ENCODE peak calls at places on chromosomes 2 and 18, in seven cellular contexts. One of them, this sample, is unnamed.

GRCh38 chr2:150495993-150496627 is 8.6 kb upstream of the RND3 start:
- DNase-seq in mesendoderm: no peak
- DNase-seq in IMR-90: peak
- DNase-seq in H9: no peak
- DNase-seq in neuronal stem cell: no peak
- DNase-seq in trophoblast cell: peak
- DNase-seq in H1: no peak
- DNase-seq in this sample: peak

GRCh38 chr18:13300029-13300428 is 81.5 kb downstream of the LDLRAD4 start:
- DNase-seq in mesendoderm: no peak
- DNase-seq in IMR-90: no peak
- DNase-seq in H9: no peak
- DNase-seq in neuronal stem cell: no peak
- DNase-seq in trophoblast cell: no peak
- DNase-seq in H1: no peak
- DNase-seq in this sample: no peak

GRCh38 chr2:230929381-230930148 is 4.5 kb upstream of the GPR55 start:
- DNase-seq in mesendoderm: no peak
- DNase-seq in IMR-90: no peak
- DNase-seq in H9: peak
- DNase-seq in neuronal stem cell: no peak
- DNase-seq in trophoblast cell: no peak
- DNase-seq in H1: no peak
- DNase-seq in this sample: no peak

GRCh38 chr2:109591236-109591635 is 22.5 kb downstream of the SEPTIN10 start:
- DNase-seq in mesendoderm: no peak
- DNase-seq in IMR-90: no peak
- DNase-seq in H9: no peak
- DNase-seq in neuronal stem cell: no peak
- DNase-seq in trophoblast cell: no peak
- DNase-seq in H1: no peak
- DNase-seq in this sample: no peak

GRCh38 chr2:120348134-120349103 is 2.5 kb downstream of the INHBB start:
- DNase-seq in mesendoderm: no peak
- DNase-seq in IMR-90: peak
- DNase-seq in H9: no peak
- DNase-seq in neuronal stem cell: no peak
- DNase-seq in trophoblast cell: no peak
- DNase-seq in H1: no peak
- DNase-seq in this sample: no peak

GRCh38 chr18:33578371-33579146 is 540 bp downstream of the ASXL3 start:
- DNase-seq in mesendoderm: peak
- DNase-seq in IMR-90: no peak
- DNase-seq in H9: peak
- DNase-seq in neuronal stem cell: peak
- DNase-seq in trophoblast cell: no peak
- DNase-seq in H1: peak
- DNase-seq in this sample: peak

GRCh38 chr18:55477537-55478300 is 110.3 kb downstream of the TCF4 start:
- DNase-seq in mesendoderm: peak
- DNase-seq in IMR-90: peak
- DNase-seq in H9: no peak
- DNase-seq in neuronal stem cell: no peak
- DNase-seq in trophoblast cell: peak
- DNase-seq in H1: no peak
- DNase-seq in this sample: peak

GRCh38 chr2:18777250-18777812 is 188.0 kb upstream of the NT5C1B start:
- DNase-seq in mesendoderm: peak
- DNase-seq in IMR-90: no peak
- DNase-seq in H9: no peak
- DNase-seq in neuronal stem cell: peak
- DNase-seq in trophoblast cell: no peak
- DNase-seq in H1: no peak
- DNase-seq in this sample: peak

GRCh38 chr2:41927581-41928260 is 120.1 kb upstream of the PKDCC start:
- DNase-seq in mesendoderm: no peak
- DNase-seq in IMR-90: no peak
- DNase-seq in H9: no peak
- DNase-seq in neuronal stem cell: no peak
- DNase-seq in trophoblast cell: no peak
- DNase-seq in H1: no peak
- DNase-seq in this sample: no peak

GRCh38 chr2:146989726-146990125 is 855.1 kb upstream of the ACVR2A start:
- DNase-seq in mesendoderm: no peak
- DNase-seq in IMR-90: no peak
- DNase-seq in H9: no peak
- DNase-seq in neuronal stem cell: no peak
- DNase-seq in trophoblast cell: no peak
- DNase-seq in H1: no peak
- DNase-seq in this sample: peak

GRCh38 chr2:50431958-50432650 is 599.8 kb downstream of the NRXN1 start:
- DNase-seq in mesendoderm: peak
- DNase-seq in IMR-90: no peak
- DNase-seq in H9: no peak
- DNase-seq in neuronal stem cell: no peak
- DNase-seq in trophoblast cell: no peak
- DNase-seq in H1: no peak
- DNase-seq in this sample: no peak

GRCh38 chr2:165868211-165868610 is 74.2 kb upstream of the GALNT3 start:
- DNase-seq in mesendoderm: no peak
- DNase-seq in IMR-90: peak
- DNase-seq in H9: no peak
- DNase-seq in neuronal stem cell: no peak
- DNase-seq in trophoblast cell: no peak
- DNase-seq in H1: no peak
- DNase-seq in this sample: no peak

GRCh38 chr2:69616755-69617154 is 26.8 kb downstream of the AAK1 start:
- DNase-seq in mesendoderm: no peak
- DNase-seq in IMR-90: no peak
- DNase-seq in H9: no peak
- DNase-seq in neuronal stem cell: no peak
- DNase-seq in trophoblast cell: peak
- DNase-seq in H1: no peak
- DNase-seq in this sample: no peak

GRCh38 chr2:15040429-15041084 is 408.0 kb downstream of the LRATD1 start:
- DNase-seq in mesendoderm: no peak
- DNase-seq in IMR-90: no peak
- DNase-seq in H9: no peak
- DNase-seq in neuronal stem cell: no peak
- DNase-seq in trophoblast cell: no peak
- DNase-seq in H1: no peak
- DNase-seq in this sample: no peak

GRCh38 chr2:212414699-212415309 is 123.8 kb downstream of the ERBB4 start:
- DNase-seq in mesendoderm: no peak
- DNase-seq in IMR-90: no peak
- DNase-seq in H9: no peak
- DNase-seq in neuronal stem cell: no peak
- DNase-seq in trophoblast cell: no peak
- DNase-seq in H1: no peak
- DNase-seq in this sample: no peak

GRCh38 chr18:49277395-49278036 is 182.9 kb downstream of the DYM start:
- DNase-seq in mesendoderm: no peak
- DNase-seq in IMR-90: peak
- DNase-seq in H9: no peak
- DNase-seq in neuronal stem cell: no peak
- DNase-seq in trophoblast cell: peak
- DNase-seq in H1: no peak
- DNase-seq in this sample: no peak

GRCh38 chr2:152504618-152505017 is 169.6 kb downstream of the FMNL2 start:
- DNase-seq in mesendoderm: peak
- DNase-seq in IMR-90: peak
- DNase-seq in H9: no peak
- DNase-seq in neuronal stem cell: no peak
- DNase-seq in trophoblast cell: peak
- DNase-seq in H1: no peak
- DNase-seq in this sample: peak

GRCh38 chr2:88627856-88628568 is 748 bp upstream of the EIF2AK3 start:
- DNase-seq in mesendoderm: peak
- DNase-seq in IMR-90: peak
- DNase-seq in H9: peak
- DNase-seq in neuronal stem cell: no peak
- DNase-seq in trophoblast cell: peak
- DNase-seq in H1: peak
- DNase-seq in this sample: peak

GRCh38 chr18:58535340-58536186 is 93.3 kb downstream of the ALPK2 start:
- DNase-seq in mesendoderm: no peak
- DNase-seq in IMR-90: peak
- DNase-seq in H9: no peak
- DNase-seq in neuronal stem cell: no peak
- DNase-seq in trophoblast cell: no peak
- DNase-seq in H1: no peak
- DNase-seq in this sample: peak

GRCh38 chr18:53861185-53861584 is 363.3 kb downstream of the MBD2 start:
- DNase-seq in mesendoderm: no peak
- DNase-seq in IMR-90: peak
- DNase-seq in H9: no peak
- DNase-seq in neuronal stem cell: no peak
- DNase-seq in trophoblast cell: no peak
- DNase-seq in H1: no peak
- DNase-seq in this sample: no peak

GRCh38 chr2:146927080-146927714 is 917.6 kb upstream of the ACVR2A start:
- DNase-seq in mesendoderm: peak
- DNase-seq in IMR-90: peak
- DNase-seq in H9: peak
- DNase-seq in neuronal stem cell: peak
- DNase-seq in trophoblast cell: peak
- DNase-seq in H1: peak
- DNase-seq in this sample: peak

GRCh38 chr2:119377266-119377972 is 10.6 kb downstream of the DBI start:
- DNase-seq in mesendoderm: no peak
- DNase-seq in IMR-90: no peak
- DNase-seq in H9: no peak
- DNase-seq in neuronal stem cell: no peak
- DNase-seq in trophoblast cell: no peak
- DNase-seq in H1: no peak
- DNase-seq in this sample: no peak

GRCh38 chr2:142330458-142330857 is 199.6 kb upstream of the LRP1B start:
- DNase-seq in mesendoderm: no peak
- DNase-seq in IMR-90: no peak
- DNase-seq in H9: no peak
- DNase-seq in neuronal stem cell: no peak
- DNase-seq in trophoblast cell: no peak
- DNase-seq in H1: no peak
- DNase-seq in this sample: no peak
- H3K23ac ChIP-seq in mesendoderm: no peak
- H3K23ac ChIP-seq in IMR-90: no peak
- H3K23ac ChIP-seq in H9: no peak
- H3K23ac ChIP-seq in neuronal stem cell: no peak
- H3K23ac ChIP-seq in trophoblast cell: no peak
- H3K23ac ChIP-seq in H1: no peak
- H3K23ac ChIP-seq in this sample: no peak

GRCh38 chr2:233836359-233836758 is 18.0 kb downstream of the HJURP start:
- DNase-seq in mesendoderm: no peak
- DNase-seq in IMR-90: no peak
- DNase-seq in H9: no peak
- DNase-seq in neuronal stem cell: no peak
- DNase-seq in trophoblast cell: no peak
- DNase-seq in H1: no peak
- DNase-seq in this sample: no peak

GRCh38 chr2:233832869-233833812 is 21.2 kb downstream of the HJURP start:
- DNase-seq in mesendoderm: peak
- DNase-seq in IMR-90: peak
- DNase-seq in H9: peak
- DNase-seq in neuronal stem cell: peak
- DNase-seq in trophoblast cell: no peak
- DNase-seq in H1: peak
- DNase-seq in this sample: peak

GRCh38 chr2:233832414-233832813 is 21.9 kb downstream of the HJURP start:
- DNase-seq in mesendoderm: no peak
- DNase-seq in IMR-90: peak
- DNase-seq in H9: no peak
- DNase-seq in neuronal stem cell: no peak
- DNase-seq in trophoblast cell: no peak
- DNase-seq in H1: no peak
- DNase-seq in this sample: peak

GRCh38 chr2:233835230-233836186 is 18.8 kb downstream of the HJURP start:
- DNase-seq in mesendoderm: no peak
- DNase-seq in IMR-90: no peak
- DNase-seq in H9: no peak
- DNase-seq in neuronal stem cell: no peak
- DNase-seq in trophoblast cell: no peak
- DNase-seq in H1: no peak
- DNase-seq in this sample: no peak

DNA sequence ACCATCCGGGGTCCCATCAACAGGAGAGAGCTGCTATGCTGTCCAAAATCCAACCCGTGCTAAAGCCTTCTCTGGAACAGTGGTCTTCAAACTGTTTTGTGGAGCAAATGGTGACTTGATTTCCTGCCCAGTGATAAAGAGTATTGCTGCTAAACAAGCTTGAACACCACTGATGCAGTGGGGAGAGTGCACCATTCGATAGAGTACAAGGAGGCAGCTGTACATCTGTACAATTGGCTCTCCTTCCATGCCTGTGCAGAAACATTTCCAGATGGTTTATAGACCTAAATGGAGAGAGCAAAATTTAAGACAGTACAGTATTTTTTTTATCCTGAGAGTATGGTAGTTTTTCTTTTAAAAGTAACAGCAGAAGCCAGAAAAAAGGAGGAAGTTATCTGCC is 20.0 kb downstream of the HJURP start:
- DNase-seq in mesendoderm: no peak
- DNase-seq in IMR-90: no peak
- DNase-seq in H9: peak
- DNase-seq in neuronal stem cell: no peak
- DNase-seq in trophoblast cell: no peak
- DNase-seq in H1: no peak
- DNase-seq in this sample: no peak
- H3K27ac ChIP-seq in mesendoderm: no peak
- H3K27ac ChIP-seq in IMR-90: no peak
- H3K27ac ChIP-seq in H9: no peak
- H3K27ac ChIP-seq in neuronal stem cell: no peak
- H3K27ac ChIP-seq in trophoblast cell: no peak
- H3K27ac ChIP-seq in H1: no peak
- H3K27ac ChIP-seq in this sample: no peak

DNA sequence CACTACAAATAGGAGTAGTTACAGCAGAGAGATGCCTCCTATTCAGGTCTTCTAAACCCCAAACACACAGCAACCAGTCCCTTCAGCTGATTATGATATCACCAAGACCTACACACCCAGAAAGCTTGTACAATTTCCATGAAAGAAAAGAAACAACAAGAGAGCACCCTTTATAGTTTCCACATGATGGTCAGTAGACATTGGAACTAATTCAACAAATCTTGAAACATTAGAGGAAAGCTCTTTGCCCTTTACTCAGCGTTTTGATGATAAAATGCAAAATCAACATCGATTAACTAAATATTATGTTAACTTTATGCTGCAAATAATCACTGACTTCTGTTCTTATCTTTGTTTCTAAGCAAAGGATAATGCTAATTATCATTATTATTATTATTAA is 393.6 kb upstream of the ID2 start:
- DNase-seq in mesendoderm: no peak
- DNase-seq in IMR-90: no peak
- DNase-seq in H9: no peak
- DNase-seq in neuronal stem cell: no peak
- DNase-seq in trophoblast cell: no peak
- DNase-seq in H1: no peak
- DNase-seq in this sample: no peak
- H3K23ac ChIP-seq in mesendoderm: no peak
- H3K23ac ChIP-seq in IMR-90: no peak
- H3K23ac ChIP-seq in H9: no peak
- H3K23ac ChIP-seq in neuronal stem cell: no peak
- H3K23ac ChIP-seq in trophoblast cell: no peak
- H3K23ac ChIP-seq in H1: no peak
- H3K23ac ChIP-seq in this sample: no peak

GRCh38 chr2:237726401-237726830 is 72.2 kb upstream of the RBM44 start:
- DNase-seq in mesendoderm: no peak
- DNase-seq in IMR-90: peak
- DNase-seq in H9: no peak
- DNase-seq in neuronal stem cell: no peak
- DNase-seq in trophoblast cell: no peak
- DNase-seq in H1: no peak
- DNase-seq in this sample: peak
- H3K27ac ChIP-seq in mesendoderm: no peak
- H3K27ac ChIP-seq in IMR-90: no peak
- H3K27ac ChIP-seq in H9: no peak
- H3K27ac ChIP-seq in neuronal stem cell: no peak
- H3K27ac ChIP-seq in trophoblast cell: no peak
- H3K27ac ChIP-seq in H1: no peak
- H3K27ac ChIP-seq in this sample: peak